ENCODE peak calls at places on chromosomes 7 and 10, in seven cellular contexts. V is tibial artery; W is transverse colon; A is iPS-NIHi11; Y is thoracic aorta; G is stimulated activated CD8-positive, alpha-beta memory T cell treated with anti-CD3 and anti-CD28 coated beads, Interleukin-15, amount 100 ng/mL, for 4 hours; Q is GM12865. R is an unnamed sample.

GRCh38 chr7:21355406-21355874 is 72.4 kb upstream of the SP4 start:
- DNase-seq in V (no peak), W (peak), A (no peak), Y (no peak), G (no peak), Q (peak), R (peak)

GRCh38 chr10:99233680-99234018 is 2.0 kb downstream of the HPSE2 start:
- DNase-seq in V (no peak), W (no peak), A (peak), Y (no peak), G (no peak), Q (no peak), R (no peak)

GRCh38 chr10:124724279-124725027 is 19.7 kb downstream of the FAM53B start:
- DNase-seq in V (peak), W (peak), A (no peak), Y (no peak), G (no peak), Q (peak), R (no peak)

GRCh38 chr7:4642468-4643203 is 39.5 kb upstream of the FOXK1 start:
- DNase-seq in V (no peak), W (no peak), A (no peak), Y (no peak), G (no peak), Q (peak), R (no peak)

GRCh38 chr10:65518379-65518778 is 1407.5 kb upstream of the LRRTM3 start:
- DNase-seq in V (no peak), W (no peak), A (no peak), Y (no peak), G (no peak), Q (no peak), R (no peak)

GRCh38 chr10:93462881-93463280 is 19.3 kb downstream of the MYOF start:
- DNase-seq in V (no peak), W (no peak), A (no peak), Y (no peak), G (no peak), Q (peak), R (no peak)

GRCh38 chr10:91566142-91566541 is 66.7 kb downstream of the PPP1R3C start:
- DNase-seq in V (no peak), W (no peak), A (no peak), Y (no peak), G (no peak), Q (no peak), R (no peak)

GRCh38 chr10:129593953-129594352 is 126.9 kb downstream of the MGMT start:
- DNase-seq in V (no peak), W (no peak), A (no peak), Y (no peak), G (no peak), Q (no peak), R (no peak)

R was measured in RPMI8226.